ENCODE peak calls at places on chromosome 5, in seven cellular contexts. F, A, L, C, O, Q and M are unnamed samples.

GRCh38 chr5:35830587-35830986 is 26.1 kb upstream of the IL7R start:
- DNase-seq in C (no peak), A (no peak), Q (no peak), O (no peak), L (no peak), F (no peak), M (no peak)

GRCh38 chr5:31153523-31153922 is 40.0 kb upstream of the CDH6 start:
- DNase-seq in F (peak; percentile 20), Q (no peak), L (no peak), O (no peak), A (peak; percentile 67), C (no peak), M (peak; percentile 35)

GRCh38 chr5:84885479-84886258 is 501.0 kb upstream of the EDIL3 start:
- DNase-seq in Q (no peak), A (peak; percentile 78), O (no peak), F (no peak), C (peak; percentile 35), L (no peak), M (peak; percentile 49)

GRCh38 chr5:151684690-151685361 is 1.9 kb downstream of the SPARC start:
- DNase-seq in O (peak; percentile 74), Q (peak; percentile 65), A (peak; percentile 97), L (no peak), F (peak; percentile 96), C (peak; percentile 88), M (peak; percentile 70)

GRCh38 chr5:38323645-38324295 is 65.4 kb downstream of the EGFLAM start:
- DNase-seq in A (peak; percentile 35), Q (no peak), L (no peak), F (peak; percentile 92), C (peak; percentile 54), O (no peak), M (peak; percentile 57)

GRCh38 chr5:169112016-169112415 is 188.9 kb downstream of the SLIT3 start:
- DNase-seq in C (no peak), Q (no peak), A (no peak), O (no peak), L (no peak), F (no peak), M (no peak)

GRCh38 chr5:71767661-71768060 is 48.6 kb downstream of the CARTPT start:
- DNase-seq in F (peak; percentile 29), L (no peak), C (no peak), A (peak; percentile 28), Q (no peak), O (no peak), M (no peak)

GRCh38 chr5:145752947-145753346 is 82.2 kb downstream of the PRELID2 start:
- DNase-seq in Q (no peak), O (no peak), A (peak; percentile 42), F (peak; percentile 60), L (no peak), C (no peak), M (no peak)

GRCh38 chr5:10831416-10831815 is 70.4 kb upstream of the DAP start:
- DNase-seq in A (peak; percentile 95), F (peak; percentile 82), O (no peak), C (no peak), L (no peak), Q (no peak), M (peak; percentile 1)

GRCh38 chr5:73395274-73395673 is 53.3 kb downstream of the FOXD1 start:
- DNase-seq in C (no peak), L (no peak), A (no peak), Q (no peak), O (no peak), F (no peak), M (no peak)

GRCh38 chr5:55708732-55709131 is 3.4 kb downstream of the SLC38A9 start:
- DNase-seq in A (peak; percentile 34), C (peak; percentile 74), Q (no peak), L (no peak), O (no peak), F (peak; percentile 37), M (peak; percentile 89)

GRCh38 chr5:119343766-119344165 is 12.1 kb upstream of the TNFAIP8 start:
- DNase-seq in F (no peak), C (no peak), A (peak; percentile 65), L (no peak), Q (no peak), O (no peak), M (no peak)

GRCh38 chr5:173689171-173689676 is 72.8 kb upstream of the BOD1 start:
- DNase-seq in A (no peak), C (no peak), F (no peak), O (no peak), Q (no peak), L (no peak), M (no peak)

GRCh38 chr5:161544350-161544765 is 2.2 kb downstream of the GABRB2 start:
- DNase-seq in L (no peak), F (peak; percentile 60), A (peak; percentile 4), C (peak; percentile 5), O (peak; percentile 16), Q (peak; percentile 48), M (peak; percentile 40)

GRCh38 chr5:79628276-79628675 is 16.0 kb downstream of the TENT2 start:
- DNase-seq in Q (no peak), L (no peak), O (no peak), C (no peak), F (no peak), A (no peak), M (no peak)

GRCh38 chr5:64766934-64767333 is 1.6 kb downstream of the SREK1IP1 start:
- DNase-seq in L (no peak), C (no peak), O (no peak), F (no peak), Q (no peak), A (no peak), M (no peak)

GRCh38 chr5:173538018-173538417 is 78.4 kb downstream of the BOD1 start:
- DNase-seq in L (no peak), O (no peak), C (no peak), F (no peak), A (no peak), Q (no peak), M (no peak)

GRCh38 chr5:56845277-56845676 is 29.9 kb downstream of the MAP3K1 start:
- DNase-seq in A (no peak), F (no peak), C (no peak), O (no peak), Q (no peak), L (no peak), M (no peak)

GRCh38 chr5:103119067-103119764 is 722 bp downstream of the GIN1 start:
- DNase-seq in A (peak; percentile 13), L (no peak), Q (no peak), C (no peak), O (no peak), F (peak; percentile 45), M (peak; percentile 36)

GRCh38 chr5:161342886-161343285 is 203.6 kb downstream of the GABRB2 start:
- DNase-seq in L (no peak), Q (no peak), A (no peak), F (no peak), C (no peak), O (no peak), M (no peak)

GRCh38 chr5:99004960-99005359 is 76.2 kb upstream of the CHD1 start:
- DNase-seq in A (no peak), L (no peak), O (no peak), Q (no peak), F (no peak), C (peak; percentile 19), M (peak; percentile 44)

GRCh38 chr5:68953885-68954617 is 139.8 kb upstream of the SLC30A5 start:
- DNase-seq in A (no peak), F (peak; percentile 18), Q (no peak), C (no peak), L (no peak), O (no peak), M (no peak)
- H3K4me3 ChIP-seq in A (no peak overlapping the region), F (no peak overlapping the region), Q (no peak overlapping the region), C (no peak overlapping the region), L (no peak overlapping the region), O (no peak overlapping the region), M (no peak overlapping the region)

GRCh38 chr5:180098991-180099732 is 27.6 kb upstream of the RNF130 start:
- DNase-seq in C (no peak), L (no peak), Q (no peak), A (no peak), F (no peak), O (no peak), M (no peak)
- H3K27me3 ChIP-seq in C (no peaks in the 10 kb centered on the region), L (no peaks in the 10 kb centered on the region), Q (no peaks in the 10 kb centered on the region), A (peaks cover 4% of the 10 kb centered on the region), F (no peaks in the 10 kb centered on the region), O (peaks cover 24% of the 10 kb centered on the region), M (no peaks in the 10 kb centered on the region)

GRCh38 chr5:150158170-150158949 is 2.7 kb upstream of the PDGFRB start:
- DNase-seq in F (peak; percentile 79), O (no peak), C (no peak), L (no peak), A (peak; percentile 40), Q (no peak), M (no peak)
- H3K4me3 ChIP-seq in F (peak overlapping the region; percentile 9), O (no peak overlapping the region), C (no peak overlapping the region), L (no peak overlapping the region), A (no peak overlapping the region), Q (no peak overlapping the region), M (no peak overlapping the region)

GRCh38 chr5:95043234-95043633 is 241.7 kb downstream of the MCTP1 start:
- DNase-seq in Q (no peak), L (no peak), A (no peak), F (no peak), O (no peak), C (no peak), M (no peak)

GRCh38 chr5:95042040-95042439 is 242.9 kb downstream of the MCTP1 start:
- DNase-seq in F (no peak), L (no peak), O (no peak), A (no peak), Q (no peak), C (no peak), M (peak; percentile 4)

GRCh38 chr5:95048633-95049032 is 236.3 kb downstream of the MCTP1 start:
- DNase-seq in O (no peak), A (no peak), F (no peak), L (no peak), Q (no peak), C (no peak), M (no peak)

GRCh38 chr5:95044096-95044495 is 240.8 kb downstream of the MCTP1 start:
- DNase-seq in L (no peak), C (no peak), Q (no peak), F (no peak), A (no peak), O (no peak), M (no peak)

GRCh38 chr5:95043648-95044047 is 241.2 kb downstream of the MCTP1 start:
- DNase-seq in Q (no peak), L (no peak), A (no peak), O (no peak), C (no peak), F (no peak), M (no peak)
- H3K27me3 ChIP-seq in Q (no peaks in the 10 kb centered on the region), L (no peaks in the 10 kb centered on the region), A (no peaks in the 10 kb centered on the region), O (no peaks in the 10 kb centered on the region), C (no peaks in the 10 kb centered on the region), F (no peaks in the 10 kb centered on the region), M (no peaks in the 10 kb centered on the region)

GRCh38 chr5:141872496-141873356 is 5.5 kb downstream of the PCDH1 start:
- DNase-seq in C (no peak), L (no peak), A (no peak), O (no peak), F (no peak), Q (peak; percentile 87), M (no peak)

GRCh38 chr5:141874262-141874964 is 3.8 kb downstream of the PCDH1 start:
- DNase-seq in L (no peak), F (no peak), O (peak; percentile 24), C (no peak), A (no peak), Q (peak; percentile 44), M (no peak)

GRCh38 chr5:141875022-141875740 is 3.0 kb downstream of the PCDH1 start:
- DNase-seq in Q (peak; percentile 68), F (no peak), A (no peak), O (no peak), L (no peak), C (no peak), M (no peak)

GRCh38 chr5:141871870-141872269 is 6.3 kb downstream of the PCDH1 start:
- DNase-seq in L (no peak), C (no peak), O (no peak), A (no peak), F (no peak), Q (peak; percentile 40), M (no peak)

GRCh38 chr5:141873933-141874261 is 4.3 kb downstream of the PCDH1 start:
- DNase-seq in F (no peak), Q (peak; percentile 43), A (no peak), C (no peak), O (no peak), L (no peak), M (no peak)
- H3K4me3 ChIP-seq in F (no peak overlapping the region), Q (no peak overlapping the region), A (no peak overlapping the region), C (no peak overlapping the region), O (peak overlapping the region; percentile 99), L (peak overlapping the region; percentile 77), M (no peak overlapping the region)